ENCODE peak calls at places on chromosome 7, in four cellular contexts. X is WTC11, Z is K562, P is HepG2. A is an unnamed sample.

GRCh38 chr7:41891967-41892755 is 189.3 kb upstream of the INHBA start:
- DNase-seq in P (no peak), X (peak), Z (peak), A (no peak)

GRCh38 chr7:152419473-152420429 is 16.1 kb downstream of the KMT2C start:
- DNase-seq in X (no peak), P (no peak), Z (peak), A (no peak)

GRCh38 chr7:11373546-11374142 is 400.0 kb downstream of the PHF14 start:
- DNase-seq in P (peak), X (no peak), Z (peak), A (no peak)

GRCh38 chr7:5428470-5429252 is 5.0 kb upstream of the TNRC18 start:
- DNase-seq in Z (peak), X (peak), P (peak), A (no peak)

GRCh38 chr7:50068026-50068425 is 25.0 kb downstream of the ZPBP start:
- DNase-seq in P (peak), X (no peak), Z (no peak), A (no peak)

GRCh38 chr7:41785840-41786239 is 83.0 kb upstream of the INHBA start:
- DNase-seq in Z (no peak), P (no peak), X (no peak), A (no peak)

GRCh38 chr7:41910916-41911315 is 208.0 kb upstream of the INHBA start:
- DNase-seq in X (no peak), Z (no peak), P (no peak), A (no peak)

GRCh38 chr7:6446977-6447588 is 671 bp downstream of the DAGLB start:
- DNase-seq in P (peak), Z (no peak), X (peak), A (no peak)

GRCh38 chr7:16841681-16842080 is 36.9 kb upstream of the AGR2 start:
- DNase-seq in Z (no peak), X (no peak), P (no peak), A (no peak)

GRCh38 chr7:36723951-36724664 is at the start of gene AOAH:
- DNase-seq in P (no peak), Z (no peak), X (no peak), A (no peak)

GRCh38 chr7:23852135-23852534 is 142.1 kb downstream of the STK31 start:
- DNase-seq in Z (no peak), X (no peak), P (no peak), A (no peak)

GRCh38 chr7:142030294-142030693 is 34.6 kb downstream of the MGAM start:
- DNase-seq in X (no peak), P (peak), Z (no peak), A (no peak)

GRCh38 chr7:151379534-151380198 is 30.2 kb downstream of the WDR86 start:
- DNase-seq in P (no peak), X (peak), Z (no peak), A (no peak)

GRCh38 chr7:6171532-6172330 is 100.7 kb downstream of the CYTH3 start:
- DNase-seq in X (peak), Z (no peak), P (no peak), A (no peak)

GRCh38 chr7:2436341-2437104 is 33.1 kb downstream of the CHST12 start:
- DNase-seq in P (no peak), Z (no peak), X (no peak), A (no peak)

GRCh38 chr7:155835446-155836215 is 23.4 kb upstream of the SHH start:
- DNase-seq in X (no peak), P (no peak), Z (no peak), A (no peak)

GRCh38 chr7:128203047-128203491 is 38.0 kb upstream of the LEP start:
- DNase-seq in X (no peak), Z (no peak), P (no peak), A (no peak)
- TF ChIP-seq CREM in X (no peak), Z (no peak), P (no peak), A (no peak)

GRCh38 chr7:154777023-154777422 is 225.9 kb downstream of the PAXIP1 start:
- DNase-seq in Z (peak), X (no peak), P (no peak), A (no peak)

GRCh38 chr7:154776350-154776749 is 226.6 kb downstream of the PAXIP1 start:
- DNase-seq in P (no peak), X (no peak), Z (no peak), A (no peak)

GRCh38 chr7:154777908-154778307 is 225.0 kb downstream of the PAXIP1 start:
- DNase-seq in P (no peak), X (no peak), Z (no peak), A (no peak)

GRCh38 chr7:154775681-154776080 is 227.2 kb downstream of the PAXIP1 start:
- DNase-seq in Z (no peak), P (no peak), X (no peak), A (no peak)

GRCh38 chr7:154777489-154777888 is 225.4 kb downstream of the PAXIP1 start:
- DNase-seq in P (no peak), Z (no peak), X (no peak), A (no peak)
- TF ChIP-seq CREM in P (no peak), Z (no peak), X (no peak), A (no peak)

DNA sequence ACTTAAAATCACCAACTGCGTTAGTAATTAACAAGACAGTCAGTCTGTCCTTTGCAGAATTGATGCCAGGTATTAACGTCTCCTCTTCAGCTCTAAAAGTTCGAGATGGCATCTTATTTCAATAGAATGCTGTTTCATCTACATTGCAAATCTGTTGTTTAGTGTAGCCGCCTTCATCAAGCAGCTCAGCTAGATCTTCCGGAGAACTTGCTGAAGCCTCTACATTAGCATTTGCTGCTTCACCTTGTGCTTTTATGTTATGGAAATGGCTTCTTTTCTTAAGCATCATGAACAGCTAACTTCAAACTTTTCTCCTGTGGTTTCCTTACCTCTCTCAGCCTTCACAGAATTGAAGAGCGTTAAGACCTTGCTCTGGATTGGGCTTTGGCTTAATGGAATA is 95.5 kb upstream of the FAM20C start:
- DNase-seq in Z (no peak), X (no peak), P (no peak), A (no peak)
- TF ChIP-seq CREM in Z (no peak), X (no peak), P (no peak), A (no peak)

GRCh38 chr7:137825489-137825888 is 21.3 kb downstream of the DGKI start:
- DNase-seq in X (no peak), P (no peak), Z (no peak), A (no peak)
- TF ChIP-seq CREM in X (no peak), P (no peak), Z (no peak), A (no peak)

GRCh38 chr7:158631574-158632195 is 44.1 kb upstream of the PTPRN2 start:
- DNase-seq in P (no peak), Z (no peak), X (no peak), A (no peak)
- TF ChIP-seq CREM in P (no peak), Z (no peak), X (no peak), A (no peak)

GRCh38 chr7:134452419-134452827 is 6.5 kb downstream of the AKR1B1 start:
- DNase-seq in P (no peak), Z (no peak), X (no peak), A (no peak)
- TF ChIP-seq CREM in P (no peak), Z (no peak), X (no peak), A (no peak)